ENCODE peak calls at places on chromosomes 4 and X, in five cellular contexts. I is GM23338, J is mammary epithelial cell, O is HCT116, W is IMR-90. Q is an unnamed sample. For H3K4me1, the result is how much of the 10 kb centered on the place peaks cover.

GRCh38 chr4:162682651-162683050 is 484.0 kb downstream of the NAF1 start:
- DNase-seq in I (no peak), J (no peak), O (no peak), W (no peak), Q (no peak)

GRCh38 chr4:14865804-14866203 is 136.5 kb upstream of the CPEB2 start:
- DNase-seq in I (no peak), J (no peak), O (no peak), W (no peak), Q (no peak)

GRCh38 chr4:107279729-107280128 is 243.6 kb upstream of the DKK2 start:
- DNase-seq in I (no peak), J (peak), O (no peak), W (peak), Q (no peak)

GRCh38 chr4:67167849-67168248 is 377.5 kb downstream of the CENPC start:
- DNase-seq in I (peak), J (no peak), O (no peak), W (no peak), Q (no peak)

GRCh38 chrX:65999563-66000148 is 40.2 kb downstream of the VSIG4 start:
- DNase-seq in I (no peak), J (no peak), O (no peak), W (no peak), Q (no peak)

GRCh38 chr4:128570380-128570779 is 239.1 kb upstream of the JADE1 start:
- DNase-seq in I (no peak), J (peak), O (no peak), W (peak), Q (no peak)

GRCh38 chr4:107212565-107212964 is 176.5 kb upstream of the DKK2 start:
- DNase-seq in I (no peak), J (no peak), O (no peak), W (no peak), Q (no peak)

GRCh38 chrX:148609766-148610698 is 109.6 kb downstream of the AFF2 start:
- DNase-seq in I (peak), J (peak), O (no peak), W (no peak), Q (peak)

GRCh38 chr4:8112672-8113071 is 45.9 kb downstream of the ABLIM2 start:
- DNase-seq in I (no peak), J (no peak), O (no peak), W (no peak), Q (no peak)

GRCh38 chr4:26334366-26334765 is 13.6 kb downstream of the RBPJ start:
- DNase-seq in I (no peak), J (no peak), O (no peak), W (no peak), Q (no peak)

GRCh38 chr4:41693629-41694028 is 54.9 kb downstream of the PHOX2B start:
- DNase-seq in I (peak), J (peak), O (no peak), W (peak), Q (peak)

GRCh38 chr4:86593726-86594558 is at the start of gene PTPN13:
- DNase-seq in I (peak), J (peak), O (peak), W (peak), Q (no peak)

GRCh38 chr4:99117876-99118693 is 26.0 kb downstream of the ADH4 start:
- DNase-seq in I (peak), J (no peak), O (no peak), W (peak), Q (peak)

GRCh38 chr4:138967313-138967712 is 48.3 kb upstream of the NOCT start:
- DNase-seq in I (no peak), J (no peak), O (no peak), W (no peak), Q (no peak)

GRCh38 chrX:45743081-45743533 is 542.4 kb upstream of the DIPK2B start:
- DNase-seq in I (peak), J (peak), O (peak), W (peak), Q (no peak)

GRCh38 chr4:128573781-128574508 is 235.6 kb upstream of the JADE1 start:
- DNase-seq in I (peak), J (no peak), O (no peak), W (peak), Q (no peak)

GRCh38 chr4:99202536-99202935 is 16.5 kb downstream of the ADH6 start:
- DNase-seq in I (no peak), J (no peak), O (no peak), W (peak), Q (no peak)

GRCh38 chr4:95317124-95317820 is 231.5 kb downstream of the UNC5C start:
- DNase-seq in I (peak), J (no peak), O (no peak), W (no peak), Q (no peak)

GRCh38 chrX:24241822-24242648 is 71.8 kb downstream of the SUPT20HL2 start:
- DNase-seq in I (peak), J (no peak), O (no peak), W (peak), Q (peak)

GRCh38 chr4:158376441-158376840 is 145.2 kb upstream of the RXFP1 start:
- DNase-seq in I (no peak), J (no peak), O (no peak), W (no peak), Q (no peak)

GRCh38 chr4:175271010-175271630 is 353.0 kb downstream of the ADAM29 start:
- DNase-seq in I (no peak), J (no peak), O (no peak), W (no peak), Q (no peak)

GRCh38 chrX:104370089-104370488 is 115.4 kb upstream of the ESX1 start:
- DNase-seq in I (peak), J (peak), O (peak), W (no peak), Q (no peak)

GRCh38 chr4:89724716-89725115 is 112.2 kb downstream of the SNCA start:
- DNase-seq in I (peak), J (peak), O (no peak), W (peak), Q (no peak)

GRCh38 chr4:101217353-101218031 is 129.8 kb downstream of the PPP3CA start:
- DNase-seq in I (no peak), J (no peak), O (no peak), W (peak), Q (no peak)

GRCh38 chr4:104279744-104280143 is 214.9 kb downstream of the CXXC4 start:
- DNase-seq in I (no peak), J (no peak), O (no peak), W (no peak), Q (no peak)

GRCh38 chr4:10034612-10035104 is 13.4 kb upstream of the SLC2A9 start:
- DNase-seq in I (no peak), J (no peak), O (no peak), W (no peak), Q (no peak)

GRCh38 chrX:39065051-39065871 is 264.0 kb downstream of the MID1IP1 start:
- DNase-seq in I (peak), J (no peak), O (no peak), W (no peak), Q (no peak)

GRCh38 chr4:16443504-16444088 is 217.3 kb upstream of the TAPT1 start:
- DNase-seq in I (peak), J (peak), O (peak), W (peak), Q (peak)

DNA sequence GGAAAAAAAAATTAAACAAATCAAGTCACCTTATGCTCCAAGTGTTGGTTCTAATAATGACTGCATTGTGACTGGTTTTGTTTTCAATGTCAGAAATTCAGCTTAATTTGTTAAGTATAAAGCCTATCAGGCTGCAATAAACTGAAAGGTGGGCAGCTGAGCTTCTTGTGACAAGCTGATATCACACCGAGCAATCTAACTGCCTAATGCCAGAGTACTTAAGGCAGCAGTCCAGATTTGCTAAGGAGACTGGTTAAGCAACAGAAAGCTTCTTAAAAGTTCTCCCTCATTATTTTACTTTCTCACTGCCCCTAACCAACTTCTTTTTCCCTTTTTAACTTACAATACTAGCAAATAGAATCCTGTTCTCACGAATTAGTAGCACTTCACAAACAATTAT is 201.0 kb downstream of the MAB21L2 start:
- DNase-seq in I (no peak), J (no peak), O (no peak), W (peak), Q (peak)
- H3K27ac ChIP-seq in I (no peak), J (no peak), O (no peak), W (no peak), Q (peak)

GRCh38 chrX:21741869-21742701 is 15.8 kb downstream of the SMPX start:
- DNase-seq in I (no peak), J (no peak), O (no peak), W (no peak), Q (no peak)
- H3K4me1 ChIP-seq in I (under half), J (under half), O (under half), W (under half), Q (under half)

GRCh38 chr4:145507636-145508035 is 26.0 kb downstream of the SMAD1 start:
- DNase-seq in I (no peak), J (peak), O (no peak), W (peak), Q (no peak)

GRCh38 chr4:145501051-145501660 is 19.5 kb downstream of the SMAD1 start:
- DNase-seq in I (no peak), J (no peak), O (no peak), W (no peak), Q (no peak)

GRCh38 chr4:145502809-145503208 is 21.2 kb downstream of the SMAD1 start:
- DNase-seq in I (no peak), J (no peak), O (no peak), W (no peak), Q (no peak)

GRCh38 chr4:145505945-145506344 is 24.3 kb downstream of the SMAD1 start:
- DNase-seq in I (no peak), J (no peak), O (no peak), W (no peak), Q (no peak)

GRCh38 chr4:145503486-145504072 is 21.9 kb downstream of the SMAD1 start:
- DNase-seq in I (no peak), J (no peak), O (no peak), W (no peak), Q (no peak)
- H2AFZ ChIP-seq in I (no peak), J (no peak), O (no peak), W (no peak), Q (no peak)

GRCh38 chr4:57099363-57099762 is 10.8 kb downstream of the IGFBP7 start:
- DNase-seq in I (no peak), J (no peak), O (no peak), W (no peak), Q (no peak)

GRCh38 chr4:57098415-57098814 is 11.8 kb downstream of the IGFBP7 start:
- DNase-seq in I (no peak), J (no peak), O (no peak), W (no peak), Q (no peak)

GRCh38 chr4:57100979-57101629 is 9.1 kb downstream of the IGFBP7 start:
- DNase-seq in I (no peak), J (no peak), O (no peak), W (no peak), Q (no peak)

GRCh38 chr4:57097711-57098110 is 12.5 kb downstream of the IGFBP7 start:
- DNase-seq in I (no peak), J (no peak), O (no peak), W (no peak), Q (no peak)

GRCh38 chr4:57098945-57099344 is 11.2 kb downstream of the IGFBP7 start:
- DNase-seq in I (no peak), J (peak), O (no peak), W (peak), Q (no peak)
- H3K27ac ChIP-seq in I (no peak), J (no peak), O (no peak), W (peak), Q (no peak)

GRCh38 chr4:185261971-185262370 is 52.6 kb downstream of the SNX25 start:
- DNase-seq in I (no peak), J (no peak), O (no peak), W (no peak), Q (no peak)
- H3K4me1 ChIP-seq in I (under half), J (under half), O (under half), W (under half), Q (half or more)

GRCh38 chr4:7067523-7068278 is at the start of gene GRPEL1:
- DNase-seq in I (peak), J (peak), O (peak), W (peak), Q (peak)
- H2AFZ ChIP-seq in I (peak), J (peak), O (no peak), W (peak), Q (peak)

Q was measured in Karpas-422.